ENCODE peak calls at places on chromosomes 1 and 21, in six cellular contexts. X is mammary epithelial cell, I is brain microvascular endothelial cell, G is GM12865, A is tibial artery, K is suprapubic skin. P is an unnamed sample.

GRCh38 chr21:40143822-40144525 is 276.7 kb downstream of the PCP4 start:
- DNase-seq in X (peak; percentile 24), I (peak; percentile 9), G (peak; percentile 43), A (no peak), K (no peak), P (peak; percentile 49)

GRCh38 chr1:87224209-87224608 is 104.5 kb upstream of the LMO4 start:
- DNase-seq in X (peak; percentile 98), I (peak; percentile 97), G (no peak), A (no peak), K (no peak), P (no peak)

GRCh38 chr1:116878804-116879477 is 30.8 kb upstream of the PTGFRN start:
- DNase-seq in X (peak; percentile 92), I (peak; percentile 34), G (peak; percentile 84), A (peak; percentile 66), K (no peak), P (no peak)

GRCh38 chr1:172697463-172698100 is 38.7 kb downstream of the FASLG start:
- DNase-seq in X (no peak), I (no peak), G (peak; percentile 13), A (no peak), K (no peak), P (no peak)

GRCh38 chr1:69921501-69921900 is 283.9 kb downstream of the LRRC40 start:
- DNase-seq in X (no peak), I (no peak), G (no peak), A (no peak), K (no peak), P (no peak)

GRCh38 chr1:18575620-18576019 is 55.0 kb upstream of the PAX7 start:
- DNase-seq in X (no peak), I (peak; percentile 20), G (peak; percentile 31), A (no peak), K (peak; percentile 73), P (peak; percentile 72)

GRCh38 chr1:207828485-207829158 is 76.8 kb downstream of the CD46 start:
- DNase-seq in X (peak; percentile 71), I (peak; percentile 94), G (peak; percentile 89), A (peak; percentile 89), K (no peak), P (no peak)

GRCh38 chr1:52970149-52970548 is 43.1 kb downstream of the SCP2 start:
- DNase-seq in X (no peak), I (no peak), G (peak; percentile 28), A (no peak), K (no peak), P (no peak)

GRCh38 chr21:34885636-34886553 is 163.2 kb downstream of the RUNX1 start:
- DNase-seq in X (no peak), I (no peak), G (no peak), A (no peak), K (no peak), P (no peak)

GRCh38 chr1:1434131-1434811 is 1.2 kb upstream of the VWA1 start:
- DNase-seq in X (no peak), I (no peak), G (no peak), A (peak; percentile 80), K (no peak), P (no peak)

GRCh38 chr1:38873027-38873969 is at the start of gene MYCBP:
- DNase-seq in X (peak; percentile 94), I (peak; percentile 94), G (peak; percentile 99), A (peak; percentile 98), K (peak; percentile 96), P (peak; percentile 94)

GRCh38 chr1:156128749-156129682 is 14.5 kb downstream of the LMNA start:
- DNase-seq in X (no peak), I (no peak), G (no peak), A (peak; percentile 91), K (peak; percentile 76), P (no peak)

GRCh38 chr21:35697321-35697808 is 363.0 kb downstream of the SETD4 start:
- DNase-seq in X (peak; percentile 3), I (peak; percentile 63), G (peak; percentile 57), A (peak; percentile 70), K (peak; percentile 63), P (no peak)

GRCh38 chr1:205942631-205943159 is 561 bp downstream of the SLC26A9 start:
- DNase-seq in X (no peak), I (no peak), G (no peak), A (no peak), K (no peak), P (no peak)

GRCh38 chr21:45634511-45635183 is 8.9 kb upstream of the PCBP3 start:
- DNase-seq in X (no peak), I (peak; percentile 70), G (no peak), A (no peak), K (no peak), P (no peak)

GRCh38 chr21:38182370-38182985 is 74.3 kb upstream of the KCNJ15 start:
- DNase-seq in X (no peak), I (no peak), G (no peak), A (no peak), K (no peak), P (no peak)

GRCh38 chr1:171286032-171286705 is 27.8 kb upstream of the FMO4 start:
- DNase-seq in X (peak; percentile 71), I (peak; percentile 1), G (peak; percentile 13), A (no peak), K (no peak), P (no peak)

GRCh38 chr1:2229921-2230700 is 2.0 kb downstream of the SKI start:
- DNase-seq in X (peak; percentile 53), I (no peak), G (no peak), A (peak; percentile 87), K (peak; percentile 72), P (no peak)

DNA sequence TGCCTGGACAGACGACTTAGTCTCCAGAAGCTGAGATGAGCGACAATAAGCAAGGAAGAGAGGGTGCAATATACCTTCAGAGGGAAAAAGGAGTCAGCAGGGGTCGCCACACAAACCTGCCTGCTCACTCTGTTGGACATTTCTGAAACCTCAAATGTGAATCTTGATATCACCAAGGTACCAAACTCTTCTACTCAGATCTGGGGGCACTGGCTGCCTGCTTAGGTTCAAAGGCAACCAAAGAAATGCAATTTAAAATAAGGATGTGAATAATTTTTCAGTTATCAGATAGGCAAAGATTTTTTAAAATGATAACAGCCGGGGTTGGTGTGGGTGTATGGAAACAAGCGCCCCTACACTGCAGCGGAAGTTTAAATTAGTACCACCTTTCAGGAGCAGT is 164.2 kb downstream of the HIVEP3 start:
- DNase-seq in X (no peak), I (no peak), G (peak; percentile 51), A (no peak), K (no peak), P (no peak)
- TF ChIP-seq CTCF in X (peak; percentile 20), I (peak; percentile 19), G (peak; percentile 31), A (no peak), K (no peak), P (no peak)

DNA sequence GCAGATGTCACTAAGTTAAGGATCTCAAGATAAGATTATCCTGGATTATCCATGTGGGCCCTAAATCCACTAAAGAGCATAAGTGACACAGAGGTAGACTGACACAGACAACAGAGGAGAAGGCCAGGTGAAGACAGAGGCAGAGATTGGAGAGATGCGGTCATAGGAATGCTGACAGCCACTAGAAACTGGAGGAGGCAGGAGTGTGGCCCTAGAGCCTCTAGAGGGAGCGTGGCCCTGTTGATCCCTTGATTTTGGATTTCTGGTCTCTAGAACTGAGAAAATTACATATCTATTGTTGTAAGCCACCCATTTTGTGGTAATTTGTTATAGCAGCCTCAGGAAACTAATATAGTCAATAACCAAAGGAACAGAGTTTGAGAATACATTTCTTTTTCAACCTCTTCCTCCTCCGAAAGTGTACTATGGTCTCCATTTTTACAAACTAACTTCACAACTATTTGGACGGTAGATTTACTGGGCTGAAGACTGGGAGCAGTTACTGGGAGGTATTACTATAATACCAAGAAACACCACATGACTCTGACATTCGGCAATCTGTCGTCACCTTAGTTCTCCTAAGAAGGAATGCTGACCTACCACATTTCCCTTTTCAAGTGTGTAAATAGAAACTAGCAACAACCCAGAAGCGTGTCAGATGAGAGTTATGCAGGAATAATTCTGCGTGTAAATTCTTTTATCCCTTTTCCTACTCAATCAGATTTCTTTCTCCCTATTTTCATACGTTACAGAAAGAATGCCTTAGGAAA is 116.0 kb upstream of the ZNHIT6 start:
- DNase-seq in X (no peak), I (no peak), G (no peak), A (no peak), K (no peak), P (no peak)
- TF ChIP-seq CTCF in X (no peak), I (no peak), G (no peak), A (no peak), K (no peak), P (no peak)

DNA sequence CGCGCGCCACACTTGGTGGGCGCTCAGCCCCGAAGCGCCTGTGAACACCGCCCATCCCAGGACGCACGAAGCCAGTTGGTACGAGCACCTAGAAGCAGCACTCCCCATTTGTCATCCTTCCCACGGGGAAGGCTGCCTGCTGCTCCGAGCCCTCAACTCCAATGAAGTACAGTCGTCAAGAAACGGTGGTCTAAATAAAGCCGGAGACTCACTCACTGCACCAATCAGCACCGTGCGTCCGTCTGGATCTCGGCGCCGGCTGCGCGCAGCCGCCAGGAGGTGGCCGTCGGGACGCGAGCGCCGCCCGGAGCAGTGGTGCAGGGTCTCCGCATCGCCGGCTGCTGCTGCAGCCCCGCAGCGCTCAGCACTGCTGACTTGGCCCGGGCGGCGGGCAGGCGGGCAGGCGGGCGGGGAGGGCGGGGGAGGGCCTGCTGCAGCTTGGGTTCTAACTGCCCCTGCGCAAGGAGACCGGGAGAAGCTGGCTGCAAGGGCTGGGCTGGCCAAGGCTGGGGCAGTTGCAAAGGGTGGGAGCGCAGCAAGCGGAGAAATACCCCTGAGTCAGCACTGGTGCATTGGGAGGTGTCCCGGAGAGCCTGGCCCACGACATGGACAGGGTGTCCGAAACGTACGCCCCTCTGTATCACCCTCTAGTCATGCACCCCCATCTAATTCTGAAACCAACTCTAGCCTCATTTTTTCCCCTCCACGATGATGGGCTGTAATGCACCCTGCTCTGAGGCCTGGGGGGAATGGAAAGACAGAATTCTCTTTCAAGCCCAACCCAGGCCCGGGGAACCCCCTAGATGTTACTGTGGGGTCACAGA is 35.8 kb upstream of the H6PD start:
- DNase-seq in X (no peak), I (peak; percentile 63), G (no peak), A (peak; percentile 63), K (no peak), P (peak; percentile 38)
- TF ChIP-seq CTCF in X (peak; percentile 6), I (peak; percentile 25), G (no peak), A (peak; percentile 30), K (no peak), P (peak; percentile 41)

GRCh38 chr1:30339866-30340265 is 383.5 kb downstream of the MATN1 start:
- DNase-seq in X (no peak), I (no peak), G (no peak), A (no peak), K (no peak), P (no peak)

GRCh38 chr1:30338765-30339164 is 384.6 kb downstream of the MATN1 start:
- DNase-seq in X (no peak), I (no peak), G (no peak), A (no peak), K (no peak), P (no peak)

GRCh38 chr1:30342535-30343141 is 380.7 kb downstream of the MATN1 start:
- DNase-seq in X (no peak), I (no peak), G (no peak), A (peak; percentile 49), K (no peak), P (peak; percentile 29)

GRCh38 chr1:30343562-30343961 is 379.8 kb downstream of the MATN1 start:
- DNase-seq in X (no peak), I (no peak), G (no peak), A (no peak), K (no peak), P (no peak)

DNA sequence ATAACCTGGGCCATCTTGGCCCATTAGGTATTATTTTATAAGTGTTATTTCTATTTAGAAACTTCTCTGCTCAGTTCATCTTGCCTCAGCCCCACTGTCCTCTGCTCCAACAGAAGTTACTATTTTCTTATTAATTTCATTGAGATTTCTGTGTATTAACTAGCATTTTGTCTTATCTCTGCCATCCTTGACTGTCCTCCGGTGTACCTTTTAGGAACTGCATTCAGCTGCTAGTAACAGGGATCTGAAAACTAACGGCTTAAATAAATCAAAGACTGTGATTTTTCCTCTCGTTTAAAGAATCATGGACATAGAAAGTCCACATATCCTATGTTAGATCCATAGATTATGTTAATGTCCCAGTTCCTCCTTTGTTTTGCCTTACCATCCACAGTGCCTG is 382.5 kb downstream of the MATN1 start:
- DNase-seq in X (no peak), I (no peak), G (no peak), A (no peak), K (no peak), P (no peak)
- TF ChIP-seq CTCF in X (peak; percentile 44), I (peak; percentile 20), G (peak; percentile 3), A (no peak), K (no peak), P (peak; percentile 9)